ENCODE peak calls at places on chromosomes 5 and 9, in six cellular contexts. One of them, this sample, is unnamed.

GRCh38 chr5:77882670-77883257 is 106.6 kb upstream of the TBCA start:
- DNase-seq in NT2/D1: no peak
- DNase-seq in activated naive CD8-positive, alpha-beta T cell treated with anti-CD3 and anti-CD28 coated beads for 36 hours: peak; percentile 15
- DNase-seq in activated CD8-positive, alpha-beta T cell treated with anti-CD3 and anti-CD28 coated beads, Interleukin-2, amount 10 ng/mL, durations not matched to agents 7 days and 5 days: peak; percentile 23
- DNase-seq in HL-60: no peak
- DNase-seq in NCI-H146: no peak
- DNase-seq in this sample: peak; percentile 62

GRCh38 chr9:27194401-27195091 is 85.5 kb downstream of the TEK start:
- DNase-seq in activated naive CD8-positive, alpha-beta T cell treated with anti-CD3 and anti-CD28 coated beads for 36 hours: no peak
- DNase-seq in NT2/D1: no peak
- DNase-seq in NCI-H146: no peak
- DNase-seq in activated CD8-positive, alpha-beta T cell treated with anti-CD3 and anti-CD28 coated beads, Interleukin-2, amount 10 ng/mL, durations not matched to agents 7 days and 5 days: no peak
- DNase-seq in HL-60: no peak
- DNase-seq in this sample: no peak

GRCh38 chr9:89387970-89388867 is 69.9 kb downstream of the SECISBP2 start:
- DNase-seq in activated CD8-positive, alpha-beta T cell treated with anti-CD3 and anti-CD28 coated beads, Interleukin-2, amount 10 ng/mL, durations not matched to agents 7 days and 5 days: no peak
- DNase-seq in activated naive CD8-positive, alpha-beta T cell treated with anti-CD3 and anti-CD28 coated beads for 36 hours: no peak
- DNase-seq in NT2/D1: no peak
- DNase-seq in HL-60: peak; percentile 98
- DNase-seq in NCI-H146: no peak
- DNase-seq in this sample: no peak

GRCh38 chr9:137305060-137305787 is 3.2 kb upstream of the NRARP start:
- DNase-seq in NT2/D1: no peak
- DNase-seq in activated naive CD8-positive, alpha-beta T cell treated with anti-CD3 and anti-CD28 coated beads for 36 hours: peak; percentile 73
- DNase-seq in NCI-H146: no peak
- DNase-seq in activated CD8-positive, alpha-beta T cell treated with anti-CD3 and anti-CD28 coated beads, Interleukin-2, amount 10 ng/mL, durations not matched to agents 7 days and 5 days: peak; percentile 85
- DNase-seq in HL-60: no peak
- DNase-seq in this sample: peak; percentile 85

GRCh38 chr9:74908665-74909064 is 20.9 kb upstream of the TRPM6 start:
- DNase-seq in activated naive CD8-positive, alpha-beta T cell treated with anti-CD3 and anti-CD28 coated beads for 36 hours: no peak
- DNase-seq in NCI-H146: no peak
- DNase-seq in HL-60: no peak
- DNase-seq in activated CD8-positive, alpha-beta T cell treated with anti-CD3 and anti-CD28 coated beads, Interleukin-2, amount 10 ng/mL, durations not matched to agents 7 days and 5 days: no peak
- DNase-seq in NT2/D1: no peak
- DNase-seq in this sample: no peak

GRCh38 chr5:77816686-77817085 is 40.5 kb upstream of the TBCA start:
- DNase-seq in NCI-H146: no peak
- DNase-seq in activated naive CD8-positive, alpha-beta T cell treated with anti-CD3 and anti-CD28 coated beads for 36 hours: no peak
- DNase-seq in activated CD8-positive, alpha-beta T cell treated with anti-CD3 and anti-CD28 coated beads, Interleukin-2, amount 10 ng/mL, durations not matched to agents 7 days and 5 days: no peak
- DNase-seq in NT2/D1: no peak
- DNase-seq in HL-60: no peak
- DNase-seq in this sample: no peak

GRCh38 chr5:109281136-109281690 is 128.6 kb downstream of the PJA2 start:
- DNase-seq in activated CD8-positive, alpha-beta T cell treated with anti-CD3 and anti-CD28 coated beads, Interleukin-2, amount 10 ng/mL, durations not matched to agents 7 days and 5 days: no peak
- DNase-seq in NCI-H146: peak; percentile 17
- DNase-seq in HL-60: no peak
- DNase-seq in NT2/D1: no peak
- DNase-seq in activated naive CD8-positive, alpha-beta T cell treated with anti-CD3 and anti-CD28 coated beads for 36 hours: no peak
- DNase-seq in this sample: no peak

GRCh38 chr5:5494489-5495402 is 72.3 kb downstream of the ICE1 start:
- DNase-seq in NT2/D1: peak; percentile 64
- DNase-seq in HL-60: peak; percentile 30
- DNase-seq in activated naive CD8-positive, alpha-beta T cell treated with anti-CD3 and anti-CD28 coated beads for 36 hours: peak; percentile 79
- DNase-seq in activated CD8-positive, alpha-beta T cell treated with anti-CD3 and anti-CD28 coated beads, Interleukin-2, amount 10 ng/mL, durations not matched to agents 7 days and 5 days: peak; percentile 88
- DNase-seq in NCI-H146: peak; percentile 11
- DNase-seq in this sample: peak; percentile 90

GRCh38 chr5:171953860-171954701 is 52.4 kb downstream of the FBXW11 start:
- DNase-seq in activated naive CD8-positive, alpha-beta T cell treated with anti-CD3 and anti-CD28 coated beads for 36 hours: no peak
- DNase-seq in HL-60: no peak
- DNase-seq in activated CD8-positive, alpha-beta T cell treated with anti-CD3 and anti-CD28 coated beads, Interleukin-2, amount 10 ng/mL, durations not matched to agents 7 days and 5 days: no peak
- DNase-seq in NCI-H146: no peak
- DNase-seq in NT2/D1: no peak
- DNase-seq in this sample: no peak

GRCh38 chr5:14284366-14285148 is 141.4 kb downstream of the TRIO start:
- DNase-seq in NCI-H146: no peak
- DNase-seq in NT2/D1: no peak
- DNase-seq in activated naive CD8-positive, alpha-beta T cell treated with anti-CD3 and anti-CD28 coated beads for 36 hours: no peak
- DNase-seq in activated CD8-positive, alpha-beta T cell treated with anti-CD3 and anti-CD28 coated beads, Interleukin-2, amount 10 ng/mL, durations not matched to agents 7 days and 5 days: no peak
- DNase-seq in HL-60: no peak
- DNase-seq in this sample: no peak

GRCh38 chr9:16286160-16286559 is 584.3 kb downstream of the BNC2 start:
- DNase-seq in NCI-H146: no peak
- DNase-seq in activated CD8-positive, alpha-beta T cell treated with anti-CD3 and anti-CD28 coated beads, Interleukin-2, amount 10 ng/mL, durations not matched to agents 7 days and 5 days: no peak
- DNase-seq in activated naive CD8-positive, alpha-beta T cell treated with anti-CD3 and anti-CD28 coated beads for 36 hours: no peak
- DNase-seq in NT2/D1: no peak
- DNase-seq in HL-60: no peak
- DNase-seq in this sample: no peak

GRCh38 chr9:88425538-88425950 is 37.3 kb downstream of the SPIN1 start:
- DNase-seq in activated CD8-positive, alpha-beta T cell treated with anti-CD3 and anti-CD28 coated beads, Interleukin-2, amount 10 ng/mL, durations not matched to agents 7 days and 5 days: no peak
- DNase-seq in HL-60: no peak
- DNase-seq in activated naive CD8-positive, alpha-beta T cell treated with anti-CD3 and anti-CD28 coated beads for 36 hours: no peak
- DNase-seq in NT2/D1: no peak
- DNase-seq in NCI-H146: no peak
- DNase-seq in this sample: no peak

This sample was measured in activated CD8-positive, alpha-beta memory T cell treated with anti-CD3 and anti-CD28 coated beads, Interleukin-2, amount 10 ng/mL, durations not matched to agents 7 days and 5 days.